ENCODE peak calls at places on chromosomes 3 and 15, in seven cellular contexts. R, A, I, L, G, S and W are unnamed samples. For H3K27me3, the result is how much of the 10 kb centered on the place peaks cover.

GRCh38 chr3:58670506-58671125 is 4.0 kb upstream of the FAM3D start:
- DNase-seq in R (no peak), A (peak), I (no peak), L (no peak), G (no peak), S (no peak), W (no peak)

GRCh38 chr3:94928921-94929320 is 866.1 kb downstream of the NSUN3 start:
- DNase-seq in R (peak), A (no peak), I (no peak), L (peak), G (no peak), S (no peak), W (peak)

GRCh38 chr3:186331043-186331442 is 31.0 kb downstream of the DGKG start:
- DNase-seq in R (no peak), A (no peak), I (no peak), L (no peak), G (no peak), S (no peak), W (no peak)

GRCh38 chr3:45337839-45338470 is 50.4 kb upstream of the LARS2 start:
- DNase-seq in R (no peak), A (no peak), I (no peak), L (no peak), G (peak), S (no peak), W (no peak)

GRCh38 chr3:16069149-16069922 is 105.1 kb upstream of the GALNT15 start:
- DNase-seq in R (peak), A (no peak), I (no peak), L (peak), G (no peak), S (no peak), W (peak)

GRCh38 chr15:62935300-62936081 is 107.1 kb upstream of the TPM1 start:
- DNase-seq in R (no peak), A (no peak), I (no peak), L (no peak), G (no peak), S (no peak), W (no peak)

GRCh38 chr3:56985460-56986327 is 74.8 kb upstream of the SPATA12 start:
- DNase-seq in R (no peak), A (no peak), I (no peak), L (peak), G (peak), S (no peak), W (no peak)

GRCh38 chr3:29764603-29765254 is 483.9 kb downstream of the RBMS3 start:
- DNase-seq in R (peak), A (no peak), I (no peak), L (peak), G (no peak), S (no peak), W (no peak)

GRCh38 chr15:58019503-58020376 is 45.8 kb downstream of the ALDH1A2 start:
- DNase-seq in R (peak), A (no peak), I (no peak), L (peak), G (no peak), S (no peak), W (no peak)

GRCh38 chr15:82571722-82572222 is 31.5 kb upstream of the RPS17 start:
- DNase-seq in R (peak), A (peak), I (no peak), L (peak), G (peak), S (peak), W (peak)

GRCh38 chr15:62895139-62895866 is 147.2 kb upstream of the TPM1 start:
- DNase-seq in R (peak), A (no peak), I (no peak), L (peak), G (no peak), S (no peak), W (no peak)

GRCh38 chr3:89315750-89316149 is 208.3 kb downstream of the EPHA3 start:
- DNase-seq in R (peak), A (no peak), I (no peak), L (no peak), G (no peak), S (no peak), W (no peak)

GRCh38 chr15:85331666-85332261 is 48.6 kb upstream of the AKAP13 start:
- DNase-seq in R (no peak), A (no peak), I (no peak), L (no peak), G (no peak), S (no peak), W (no peak)

GRCh38 chr15:85334241-85334640 is 46.2 kb upstream of the AKAP13 start:
- DNase-seq in R (no peak), A (no peak), I (no peak), L (no peak), G (no peak), S (no peak), W (no peak)

GRCh38 chr15:85333132-85333831 is 47.1 kb upstream of the AKAP13 start:
- DNase-seq in R (peak), A (no peak), I (no peak), L (peak), G (no peak), S (no peak), W (peak)

GRCh38 chr15:85329561-85330421 is 50.6 kb upstream of the AKAP13 start:
- DNase-seq in R (peak), A (peak), I (peak), L (peak), G (no peak), S (no peak), W (peak)

GRCh38 chr15:85330941-85331588 is 49.3 kb upstream of the AKAP13 start:
- DNase-seq in R (peak), A (peak), I (peak), L (peak), G (peak), S (peak), W (peak)
- H3K4me3 ChIP-seq in R (no peak), A (no peak), I (no peak), L (peak), G (no peak), S (no peak), W (no peak)

DNA sequence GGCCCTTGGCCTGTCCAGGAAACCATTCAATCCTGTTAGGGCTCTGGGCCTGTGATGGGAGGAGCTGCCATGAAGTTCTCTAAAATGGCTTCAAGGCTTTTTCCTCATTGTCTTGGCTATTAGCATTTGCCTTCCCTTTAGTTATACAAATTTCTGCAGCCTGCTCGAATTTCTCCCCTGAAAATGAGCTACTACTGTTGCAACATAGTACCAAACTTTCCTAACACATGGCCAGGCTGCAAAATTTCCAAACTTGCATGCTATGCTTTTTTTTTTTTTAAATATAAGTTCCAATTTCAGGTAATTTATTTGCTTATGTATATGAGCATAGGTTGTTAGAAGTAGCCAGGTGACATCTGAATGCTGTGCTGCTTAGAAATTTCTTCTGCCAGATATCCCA is 560.8 kb upstream of the TBL1XR1 start:
- DNase-seq in R (no peak), A (no peak), I (no peak), L (peak), G (peak), S (no peak), W (no peak)
- H3K27me3 ChIP-seq in R (under half), A (under half), I (under half), L (under half), G (under half), S (under half), W (under half)

GRCh38 chr3:64815195-64815627 is 127.4 kb upstream of the ADAMTS9 start:
- DNase-seq in R (peak), A (no peak), I (no peak), L (no peak), G (no peak), S (no peak), W (no peak)
- H3K4me3 ChIP-seq in R (no peak), A (no peak), I (no peak), L (no peak), G (no peak), S (no peak), W (no peak)

GRCh38 chr3:11545186-11545851 is 98.4 kb downstream of the VGLL4 start:
- DNase-seq in R (no peak), A (no peak), I (peak), L (peak), G (peak), S (no peak), W (no peak)
- H3K27me3 ChIP-seq in R (under half), A (under half), I (under half), L (under half), G (under half), S (under half), W (under half)

DNA sequence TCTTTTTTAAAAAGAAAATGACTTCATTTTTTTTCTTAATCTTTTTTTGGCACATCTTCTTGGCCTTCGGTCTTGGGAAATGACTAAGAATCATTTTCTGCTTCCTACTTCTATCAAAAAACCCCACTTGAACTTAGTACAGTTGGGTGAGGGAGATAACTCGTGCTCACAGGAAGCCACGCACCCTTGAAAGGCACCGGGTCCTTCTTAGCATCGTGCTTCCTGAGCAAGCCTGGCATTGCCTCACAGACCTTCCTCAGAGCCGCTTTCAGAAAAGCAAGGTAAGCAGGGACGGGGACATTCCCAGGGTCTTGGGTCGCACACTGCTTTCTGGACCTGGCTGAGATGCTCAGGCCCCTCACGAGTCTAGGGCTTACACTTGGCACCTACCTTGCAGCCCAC is at the start of gene CCR4:
- DNase-seq in R (no peak), A (no peak), I (peak), L (no peak), G (no peak), S (no peak), W (no peak)
- H3K4me3 ChIP-seq in R (no peak), A (no peak), I (no peak), L (no peak), G (no peak), S (no peak), W (no peak)

DNA sequence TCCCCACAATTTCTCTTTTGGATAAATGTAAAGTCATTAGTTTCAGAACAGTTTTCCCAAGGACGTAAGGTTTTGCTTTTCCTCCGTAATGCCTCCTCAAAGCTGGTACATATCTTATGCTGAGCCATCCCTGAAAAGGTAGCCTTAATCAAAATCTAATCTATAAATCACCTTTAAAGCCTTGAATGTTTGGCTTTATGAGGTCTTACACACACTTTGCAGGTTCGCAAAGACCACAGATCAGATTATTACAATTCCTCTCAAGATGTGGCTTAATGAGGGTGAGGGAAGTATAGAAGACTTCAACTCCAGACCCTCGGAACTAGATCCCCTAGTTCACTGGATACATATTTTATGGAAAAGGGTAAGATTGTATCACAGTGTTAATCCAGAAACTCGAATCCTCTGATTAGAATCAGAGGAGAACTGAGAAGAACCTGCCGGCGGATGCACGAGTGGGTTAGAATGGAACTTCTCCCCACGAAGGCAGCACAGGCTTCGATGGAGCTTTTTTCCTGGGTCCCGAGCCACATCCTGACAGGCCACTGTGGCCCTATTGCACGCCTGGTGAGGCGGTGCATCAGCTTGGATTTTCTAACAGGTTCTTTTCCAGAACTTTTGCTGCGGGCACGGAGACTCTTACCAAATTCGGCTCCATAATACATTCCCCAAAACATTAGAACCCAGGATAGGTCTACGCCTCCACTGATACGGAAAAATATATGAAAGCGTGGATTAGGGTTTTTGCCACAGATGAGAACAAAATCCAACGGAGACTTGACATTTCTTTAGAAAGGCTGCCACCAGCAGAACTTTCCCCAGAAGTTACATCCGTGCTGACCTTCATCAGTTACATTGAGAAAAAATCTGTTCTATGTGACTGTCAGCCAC is 1.2 kb downstream of the CTXND1 start:
- DNase-seq in R (no peak), A (no peak), I (no peak), L (no peak), G (peak), S (peak), W (no peak)
- H3K27me3 ChIP-seq in R (under half), A (half or more), I (half or more), L (half or more), G (half or more), S (half or more), W (half or more)